ENCODE peak calls at places on chromosomes 6 and 20, in four cellular contexts. R, A, S and U are unnamed samples.
A peak's percentile ranks its signal among the peaks of the same experiment; 100 is the strongest.

GRCh38 chr6:131782764-131783163 is 25.1 kb upstream of the ENPP1 start:
- DNase-seq in A (no peak), S (no peak), R (no peak), U (peak; percentile 29)

GRCh38 chr6:144278659-144279314 is 6.3 kb upstream of the UTRN start:
- DNase-seq in R (no peak), S (no peak), A (no peak), U (peak; percentile 24)

GRCh38 chr6:45813943-45814342 is 201.7 kb downstream of the CLIC5 start:
- DNase-seq in A (no peak), S (no peak), R (no peak), U (no peak)

GRCh38 chr6:12614468-12614867 is 102.1 kb upstream of the PHACTR1 start:
- DNase-seq in A (no peak), R (no peak), S (no peak), U (no peak)

GRCh38 chr20:10433014-10433622 is 904 bp downstream of the MKKS start:
- DNase-seq in R (no peak), S (no peak), A (no peak), U (peak; percentile 26)

GRCh38 chr6:129641344-129641743 is 68.6 kb downstream of the ARHGAP18 start:
- DNase-seq in S (no peak), A (no peak), R (no peak), U (no peak)

GRCh38 chr6:53728570-53729194 is 63.1 kb upstream of the KLHL31 start:
- DNase-seq in S (no peak), A (no peak), R (peak; percentile 22), U (peak; percentile 40)

GRCh38 chr6:105804000-105804399 is 282.1 kb upstream of the PRDM1 start:
- DNase-seq in A (no peak), S (no peak), R (no peak), U (no peak)

GRCh38 chr6:130372786-130373185 is 7.0 kb downstream of the TMEM200A start:
- DNase-seq in S (no peak), A (no peak), R (no peak), U (no peak)

GRCh38 chr6:159077123-159077522 is 32.3 kb upstream of the TAGAP start:
- DNase-seq in S (no peak), A (no peak), R (peak; percentile 85), U (peak; percentile 6)

GRCh38 chr20:39206899-39207564 is 244.9 kb downstream of the DHX35 start:
- DNase-seq in S (no peak), R (no peak), A (no peak), U (no peak)

GRCh38 chr6:157609556-157609955 is 213.5 kb upstream of the SNX9 start:
- DNase-seq in S (no peak), R (no peak), A (no peak), U (no peak)

GRCh38 chr20:44032583-44033138 is 118.0 kb downstream of the TOX2 start:
- DNase-seq in A (no peak), R (no peak), S (no peak), U (no peak)

GRCh38 chr6:134381926-134382325 is 64.0 kb upstream of the SGK1 start:
- DNase-seq in A (peak; percentile 49), R (no peak), S (no peak), U (peak; percentile 65)

GRCh38 chr6:106536863-106537262 is 92.4 kb downstream of the RTN4IP1 start:
- DNase-seq in S (no peak), A (no peak), R (no peak), U (no peak)

GRCh38 chr6:52019092-52019491 is 68.3 kb downstream of the PKHD1 start:
- DNase-seq in R (no peak), A (no peak), S (no peak), U (no peak)

GRCh38 chr6:168372871-168373270 is 53.3 kb upstream of the DACT2 start:
- DNase-seq in R (no peak), A (no peak), S (no peak), U (peak; percentile 43)

GRCh38 chr6:33050013-33050800 is 23.2 kb downstream of the HLA-DPA1 start:
- DNase-seq in A (no peak), S (no peak), R (no peak), U (no peak)

GRCh38 chr6:115190534-115190933 is 847.7 kb upstream of the HS3ST5 start:
- DNase-seq in S (no peak), A (no peak), R (no peak), U (no peak)

GRCh38 chr6:117481278-117481925 is 1.1 kb upstream of the DCBLD1 start:
- DNase-seq in A (no peak), R (peak; percentile 43), S (no peak), U (peak; percentile 61)

GRCh38 chr6:156010-156409 is 136.3 kb upstream of the DUSP22 start:
- DNase-seq in R (no peak), S (no peak), A (no peak), U (no peak)

GRCh38 chr6:161200610-161201201 is 73.2 kb downstream of the AGPAT4 start:
- DNase-seq in S (no peak), R (no peak), A (no peak), U (no peak)

GRCh38 chr20:57103146-57103800 is 163.2 kb downstream of the BMP7 start:
- DNase-seq in R (no peak), S (no peak), A (no peak), U (no peak)

GRCh38 chr6:82211326-82211725 is 36.2 kb downstream of the IBTK start:
- DNase-seq in S (no peak), A (no peak), R (no peak), U (no peak)

GRCh38 chr6:36024154-36024760 is at the start of gene SLC26A8:
- DNase-seq in S (no peak), R (peak; percentile 9), A (no peak), U (no peak)

GRCh38 chr6:89829591-89830384 is at the start of gene CASP8AP2:
- DNase-seq in A (peak; percentile 97), S (peak; percentile 96), R (peak; percentile 90), U (peak; percentile 97)

GRCh38 chr6:31763617-31763940 is 1.1 kb downstream of the SAPCD1 start:
- DNase-seq in A (no peak), S (no peak), R (no peak), U (no peak)

GRCh38 chr6:129312865-129313264 is 397.1 kb downstream of the ARHGAP18 start:
- DNase-seq in S (no peak), A (no peak), R (no peak), U (no peak)

GRCh38 chr6:16728513-16729182 is 32.6 kb downstream of the ATXN1 start:
- DNase-seq in A (no peak), R (no peak), S (no peak), U (no peak)